ENCODE peak calls at places on chromosomes 6 and 20, in five cellular contexts. Q is tibial artery, J is mesenchymal stem cell, R is HCT116, C is psoas muscle. Z is an unnamed sample. For H3K4me1, the result is how much of the 10 kb centered on the place peaks cover.

GRCh38 chr20:33310327-33310899 is 27.4 kb downstream of the BPIFB1 start:
- DNase-seq in R (no peak), Q (no peak), J (no peak), C (no peak), Z (no peak)

GRCh38 chr6:113944701-113945100 is 26.2 kb downstream of the HDAC2 start:
- DNase-seq in Q (no peak), C (no peak), R (no peak), J (no peak), Z (no peak)

GRCh38 chr6:149131891-149132290 is 185.6 kb upstream of the TAB2 start:
- DNase-seq in C (no peak), Q (no peak), R (no peak), J (no peak), Z (no peak)

GRCh38 chr20:45967551-45968080 is 4.4 kb downstream of the ZNF335 start:
- DNase-seq in J (no peak), R (no peak), C (no peak), Q (peak), Z (no peak)

GRCh38 chr6:45136495-45136894 is 191.6 kb upstream of the RUNX2 start:
- DNase-seq in J (no peak), Q (no peak), C (no peak), R (no peak), Z (no peak)

GRCh38 chr6:138088307-138088744 is 18.9 kb downstream of the PERP start:
- DNase-seq in C (no peak), J (peak), Q (no peak), R (peak), Z (no peak)

GRCh38 chr6:150891886-150892485 is 26.5 kb downstream of the MTHFD1L start:
- DNase-seq in C (peak), R (peak), Q (peak), J (peak), Z (peak)

GRCh38 chr6:30044630-30045029 is 16.4 kb upstream of the POLR1H start:
- DNase-seq in J (peak), Q (no peak), C (no peak), R (no peak), Z (no peak)

GRCh38 chr20:22581437-22582385 is 2.7 kb downstream of the FOXA2 start:
- DNase-seq in C (no peak), J (no peak), R (no peak), Q (no peak), Z (no peak)

GRCh38 chr20:47778398-47779354 is 6.6 kb downstream of the SULF2 start:
- DNase-seq in C (no peak), R (no peak), J (no peak), Q (no peak), Z (no peak)

GRCh38 chr6:156877126-156877863 is 100.1 kb downstream of the ARID1B start:
- DNase-seq in R (no peak), Q (no peak), J (no peak), C (peak), Z (no peak)

DNA sequence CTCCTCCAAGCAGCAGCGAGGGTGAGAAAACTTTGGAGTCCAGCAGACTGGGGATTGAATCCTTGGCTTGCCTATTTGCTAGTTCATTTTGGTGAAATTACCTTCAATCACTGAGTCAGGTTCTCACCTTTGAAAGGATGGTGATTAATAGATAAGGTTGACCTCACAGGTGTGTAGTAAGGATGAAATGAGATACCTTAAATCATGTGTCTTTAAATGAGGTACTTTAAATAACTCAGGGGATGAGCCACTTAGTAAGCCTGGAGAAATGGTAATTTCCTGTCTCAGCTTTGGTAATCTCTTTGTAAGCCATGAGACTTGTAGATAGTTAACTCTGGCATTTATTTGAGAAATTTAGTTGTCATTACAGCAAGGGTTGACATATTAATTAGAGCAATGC is 70.2 kb downstream of the TULP4 start:
- DNase-seq in C (no peak), Q (no peak), J (no peak), R (no peak), Z (no peak)
- H3K4me1 ChIP-seq in C (under half), Q (under half), J (under half), R (under half), Z (under half)

GRCh38 chr20:34872604-34873224 is at the start of gene GGT7:
- DNase-seq in C (peak), J (peak), R (peak), Q (peak), Z (peak)

GRCh38 chr20:34873583-34874093 is 982 bp upstream of the GGT7 start:
- DNase-seq in Q (no peak), J (no peak), R (no peak), C (no peak), Z (no peak)

GRCh38 chr20:34875657-34876160 is 703 bp upstream of the ACSS2 start:
- DNase-seq in Q (no peak), R (no peak), C (no peak), J (no peak), Z (no peak)

GRCh38 chr20:34871966-34872603 is 571 bp downstream of the GGT7 start:
- DNase-seq in C (no peak), J (no peak), Q (no peak), R (no peak), Z (no peak)

DNA sequence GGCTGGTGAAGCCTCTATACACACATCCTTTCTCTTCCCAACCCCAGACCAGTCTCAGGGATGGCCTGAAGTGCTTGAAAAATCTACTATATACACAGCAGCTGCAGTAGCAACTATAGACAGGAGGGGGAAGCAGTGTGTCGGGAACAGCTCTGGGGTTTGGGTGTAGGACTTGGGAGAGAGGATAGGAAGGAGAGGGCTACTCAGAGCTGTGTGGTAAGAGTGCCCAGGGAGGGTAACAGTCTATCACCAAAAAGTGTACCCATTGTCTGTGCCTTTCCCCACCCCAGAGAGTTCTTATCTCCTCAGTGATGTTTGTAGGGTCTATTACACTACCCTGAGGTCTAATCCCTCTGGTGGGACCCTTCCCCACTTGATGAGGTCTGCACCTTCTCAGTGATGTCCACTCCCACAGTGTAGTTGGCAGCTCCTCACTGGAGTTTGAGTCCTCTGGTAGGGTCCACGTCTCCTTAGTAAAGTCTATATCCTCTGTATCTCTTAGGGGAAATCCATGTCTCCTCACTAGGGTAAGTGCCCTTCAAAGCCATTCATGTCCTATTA is 1.5 kb upstream of the GGT7 start:
- DNase-seq in R (peak), C (peak), J (peak), Q (peak), Z (no peak)
- H3K4me1 ChIP-seq in R (under half), C (under half), J (under half), Q (under half), Z (under half)

GRCh38 chr20:2465100-2465499 is 5.5 kb downstream of the SNRPB start:
- DNase-seq in C (no peak), Q (no peak), J (no peak), R (no peak), Z (no peak)

GRCh38 chr20:2470432-2471193 is at the start of gene SNRPB:
- DNase-seq in J (peak), C (peak), R (peak), Q (peak), Z (peak)

GRCh38 chr20:2467412-2467811 is 3.2 kb downstream of the SNRPB start:
- DNase-seq in J (no peak), Q (no peak), C (no peak), R (no peak), Z (no peak)

GRCh38 chr20:2468581-2469407 is 1.8 kb downstream of the SNRPB start:
- DNase-seq in C (no peak), R (no peak), J (peak), Q (no peak), Z (no peak)

DNA sequence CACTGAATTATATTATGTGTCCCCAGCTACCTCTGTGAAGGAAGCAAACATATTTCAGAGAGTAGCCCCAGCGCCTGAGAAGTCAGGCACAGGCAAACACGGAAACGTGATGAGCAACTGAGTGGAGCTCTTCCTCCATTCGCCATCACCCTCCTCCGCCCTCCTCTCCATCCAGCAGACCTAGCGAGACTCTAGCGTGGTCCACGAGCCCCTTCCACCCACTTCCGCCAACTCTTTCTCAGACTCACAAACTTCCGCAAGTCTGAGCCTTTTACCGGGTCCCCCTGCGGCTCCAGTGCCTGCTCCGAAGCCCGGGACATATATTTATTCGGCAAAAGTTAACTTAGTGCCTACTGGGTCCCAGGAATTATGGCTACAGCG is 548 bp downstream of the SNRPB start:
- DNase-seq in Q (peak), J (peak), C (peak), R (no peak), Z (peak)
- H3K4me1 ChIP-seq in Q (under half), J (under half), C (under half), R (under half), Z (under half)

DNA sequence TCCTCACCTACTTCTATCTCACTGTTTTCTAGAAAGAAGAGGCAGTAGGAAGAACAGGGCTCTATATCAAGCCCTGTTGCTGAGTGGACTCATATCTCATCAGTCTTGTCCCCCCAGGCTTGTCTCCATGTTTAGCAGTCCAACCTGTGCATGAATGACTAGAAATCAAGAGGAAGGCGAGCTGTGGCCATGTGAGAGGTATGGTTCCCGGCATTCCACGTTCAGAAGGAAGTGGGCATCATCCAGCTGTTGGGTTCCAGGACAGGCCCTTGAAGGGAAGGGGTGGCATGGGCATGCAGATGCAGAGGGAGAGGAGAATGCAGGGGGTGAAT is 176.6 kb downstream of the MRPL14 start:
- DNase-seq in J (no peak), C (no peak), R (no peak), Q (peak), Z (no peak)
- H3K4me1 ChIP-seq in J (under half), C (under half), R (under half), Q (under half), Z (under half)

GRCh38 chr6:1614767-1615650 is 5.3 kb downstream of the FOXC1 start:
- DNase-seq in R (no peak), C (peak), Q (peak), J (no peak), Z (no peak)
- H3K4me1 ChIP-seq in R (under half), C (under half), Q (under half), J (under half), Z (under half)

DNA sequence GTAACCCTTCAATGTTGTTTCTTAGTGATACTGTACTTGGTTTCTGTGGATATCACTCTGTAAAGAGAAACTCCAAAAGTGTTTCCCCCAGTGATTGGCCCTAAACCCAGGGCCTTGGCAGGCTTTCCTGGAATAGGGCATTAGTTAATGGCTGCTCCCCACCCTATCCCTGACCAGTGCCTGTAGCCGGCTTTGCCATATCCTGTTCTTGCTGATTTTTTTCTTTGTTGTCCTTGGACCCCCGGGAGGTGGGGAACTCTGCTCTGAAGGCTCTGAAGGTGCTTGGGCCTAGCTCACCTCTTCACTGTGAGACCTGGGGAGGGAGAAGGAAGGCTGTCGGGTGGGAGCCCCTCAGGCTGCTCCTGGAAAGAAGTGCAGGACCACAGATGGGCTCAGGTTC is 120.1 kb downstream of the TCP11 start:
- DNase-seq in C (no peak), Q (peak), R (no peak), J (no peak), Z (no peak)
- H3K4me1 ChIP-seq in C (half or more), Q (under half), R (under half), J (under half), Z (under half)

DNA sequence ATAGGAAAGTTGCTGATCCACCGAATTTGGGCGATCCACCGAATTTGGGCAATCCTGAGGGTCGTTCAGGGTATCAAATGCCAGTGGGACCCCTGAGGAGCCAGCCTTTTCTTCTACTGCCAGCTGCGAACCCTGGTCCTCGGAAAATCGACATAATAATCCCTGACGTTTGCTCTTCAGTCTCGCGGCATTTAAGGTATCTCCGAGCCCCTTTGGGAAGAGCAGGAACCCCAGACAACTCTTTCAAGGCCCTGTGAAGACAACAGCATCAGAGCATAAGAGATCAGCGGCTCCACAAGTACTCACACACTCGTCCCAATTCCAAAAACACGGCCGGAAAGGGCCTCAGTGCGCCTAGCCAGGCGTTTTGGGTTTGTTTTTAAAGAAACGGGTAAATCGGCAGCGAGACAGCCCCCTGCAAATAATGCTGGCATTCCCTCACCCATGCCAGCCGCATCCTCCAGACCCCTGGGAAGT is 998 bp downstream of the SIM1 start:
- DNase-seq in C (no peak), J (no peak), Q (no peak), R (no peak), Z (no peak)
- H3K4me1 ChIP-seq in C (under half), J (under half), Q (under half), R (under half), Z (under half)

GRCh38 chr20:2872304-2873009 is 824 bp upstream of the PTPRA start:
- DNase-seq in R (no peak), Q (peak), C (peak), J (peak), Z (peak)

GRCh38 chr20:2873747-2874041 is 413 bp downstream of the PTPRA start:
- DNase-seq in Q (peak), R (no peak), J (peak), C (no peak), Z (peak)

GRCh38 chr20:2873010-2873746 is at the start of gene PTPRA:
- DNase-seq in C (peak), Q (peak), J (peak), R (peak), Z (peak)

GRCh38 chr20:2875690-2876203 is 2.5 kb downstream of the PTPRA start:
- DNase-seq in R (no peak), J (no peak), C (no peak), Q (no peak), Z (no peak)

GRCh38 chr20:2874456-2874855 is 1.2 kb downstream of the PTPRA start:
- DNase-seq in R (no peak), J (peak), C (no peak), Q (no peak), Z (no peak)
- H3K4me1 ChIP-seq in R (under half), J (under half), C (under half), Q (under half), Z (under half)

GRCh38 chr6:98014791-98015201 is 731.8 kb upstream of the MMS22L start:
- DNase-seq in J (no peak), C (no peak), Q (no peak), R (no peak), Z (no peak)
- H3K4me1 ChIP-seq in J (under half), C (under half), Q (under half), R (under half), Z (under half)

GRCh38 chr6:24495516-24495847 is 713 bp downstream of the ALDH5A1 start:
- DNase-seq in R (peak), J (peak), C (peak), Q (peak), Z (no peak)
- H3K4me1 ChIP-seq in R (under half), J (under half), C (under half), Q (under half), Z (under half)